ENCODE peak calls at places on chromosome 9, in seven cellular contexts. D, Y, R, F, I, X and Z are unnamed samples.

GRCh38 chr9:111961575-111961974 is 65.0 kb downstream of the UGCG start:
- DNase-seq in D (no peak), Y (no peak), R (peak; percentile 39), F (peak; percentile 19), I (no peak), X (no peak), Z (peak; percentile 48)

GRCh38 chr9:37198034-37198718 is 77.8 kb downstream of the ZCCHC7 start:
- DNase-seq in D (no peak), Y (no peak), R (no peak), F (no peak), I (no peak), X (no peak), Z (no peak)

GRCh38 chr9:106862115-106862945 is 636 bp upstream of the ZNF462 start:
- DNase-seq in D (peak; percentile 71), Y (no peak), R (peak; percentile 52), F (no peak), I (no peak), X (no peak), Z (peak; percentile 50)

GRCh38 chr9:91734371-91734981 is 215.6 kb downstream of the ROR2 start:
- DNase-seq in D (peak; percentile 61), Y (peak; percentile 17), R (peak; percentile 54), F (peak; percentile 27), I (peak; percentile 64), X (peak; percentile 91), Z (peak; percentile 31)

GRCh38 chr9:74783408-74783807 is 104.3 kb downstream of the TRPM6 start:
- DNase-seq in D (no peak), Y (no peak), R (no peak), F (no peak), I (no peak), X (no peak), Z (peak; percentile 21)

GRCh38 chr9:33517373-33517772 is 6.7 kb upstream of the ANKRD18B start:
- DNase-seq in D (peak; percentile 39), Y (no peak), R (no peak), F (no peak), I (no peak), X (no peak), Z (no peak)

GRCh38 chr9:116274293-116274692 is 120.7 kb downstream of the PAPPA start:
- DNase-seq in D (no peak), Y (no peak), R (no peak), F (no peak), I (no peak), X (no peak), Z (peak; percentile 49)

GRCh38 chr9:115305543-115305942 is 187.6 kb upstream of the TNC start:
- DNase-seq in D (no peak), Y (no peak), R (no peak), F (no peak), I (no peak), X (no peak), Z (no peak)

GRCh38 chr9:84978761-84979160 is 309.2 kb downstream of the NTRK2 start:
- DNase-seq in D (no peak), Y (no peak), R (no peak), F (no peak), I (no peak), X (no peak), Z (no peak)

GRCh38 chr9:128055222-128056040 is 11.7 kb downstream of the NAIF1 start:
- DNase-seq in D (peak; percentile 28), Y (no peak), R (peak; percentile 84), F (no peak), I (peak; percentile 73), X (peak; percentile 83), Z (no peak)

GRCh38 chr9:20319641-20320337 is 302.5 kb downstream of the MLLT3 start:
- DNase-seq in D (no peak), Y (no peak), R (peak; percentile 26), F (peak; percentile 8), I (no peak), X (no peak), Z (peak; percentile 76)

GRCh38 chr9:93057024-93057702 is 1.3 kb upstream of the SUSD3 start:
- DNase-seq in D (no peak), Y (no peak), R (no peak), F (no peak), I (no peak), X (no peak), Z (no peak)

GRCh38 chr9:131672451-131672850 is 67.4 kb downstream of the RAPGEF1 start:
- DNase-seq in D (no peak), Y (no peak), R (no peak), F (no peak), I (no peak), X (no peak), Z (no peak)

GRCh38 chr9:131674425-131675421 is 65.2 kb downstream of the RAPGEF1 start:
- DNase-seq in D (no peak), Y (no peak), R (no peak), F (no peak), I (no peak), X (no peak), Z (no peak)

GRCh38 chr9:131675437-131676022 is 64.3 kb downstream of the RAPGEF1 start:
- DNase-seq in D (no peak), Y (no peak), R (no peak), F (no peak), I (no peak), X (no peak), Z (no peak)

GRCh38 chr9:131673068-131673467 is 66.8 kb downstream of the RAPGEF1 start:
- DNase-seq in D (no peak), Y (no peak), R (no peak), F (no peak), I (no peak), X (no peak), Z (no peak)

DNA sequence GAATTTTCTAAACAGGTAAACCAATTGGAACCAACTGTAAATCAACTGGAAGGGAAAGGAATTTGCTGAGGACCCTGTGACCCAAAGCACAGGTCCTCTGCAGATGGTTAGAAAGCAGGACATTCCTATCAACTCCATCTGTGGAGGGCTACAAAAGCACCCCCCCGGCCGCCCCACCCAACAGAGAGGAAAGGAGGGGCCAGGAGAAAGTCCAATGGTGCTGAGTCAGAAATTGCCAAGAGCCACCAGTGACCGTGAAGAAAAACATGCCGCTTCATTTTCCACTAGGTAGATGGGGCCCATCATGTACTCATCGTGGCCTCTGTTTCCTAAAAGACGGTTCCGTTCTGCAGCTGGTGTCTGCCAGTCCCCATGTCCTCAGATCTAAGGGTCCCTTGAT is 66.3 kb downstream of the RAPGEF1 start:
- DNase-seq in D (no peak), Y (no peak), R (no peak), F (no peak), I (no peak), X (no peak), Z (no peak)
- H3K27ac ChIP-seq in D (no peak overlapping the region), Y (peak overlapping the region; percentile 96), R (peak overlapping the region; percentile 85), F (no peak overlapping the region), I (peak overlapping the region; percentile 89), X (no peak overlapping the region), Z (no peak overlapping the region)

GRCh38 chr9:118946669-118947068 is 422.6 kb downstream of the BRINP1 start:
- DNase-seq in D (no peak), Y (no peak), R (no peak), F (no peak), I (no peak), X (no peak), Z (no peak)
- H3K27me3 ChIP-seq in D (no peaks in the 10 kb centered on the region), Y (no peaks in the 10 kb centered on the region), R (no peaks in the 10 kb centered on the region), F (no peaks in the 10 kb centered on the region), I (no peaks in the 10 kb centered on the region), X (no peaks in the 10 kb centered on the region), Z (no peaks in the 10 kb centered on the region)

GRCh38 chr9:101564252-101564651 is 30.5 kb downstream of the PPP3R2 start:
- DNase-seq in D (no peak), Y (no peak), R (no peak), F (no peak), I (no peak), X (no peak), Z (no peak)
- H3K36me3 ChIP-seq in D (peaks cover 8% of the 10 kb centered on the region), Y (peaks cover 47% of the 10 kb centered on the region), R (peaks cover 90% of the 10 kb centered on the region), F (peaks cover 35% of the 10 kb centered on the region), I (peaks cover 63% of the 10 kb centered on the region), X (peaks cover 74% of the 10 kb centered on the region), Z (peaks cover 76% of the 10 kb centered on the region)

GRCh38 chr9:35649431-35650340 is 1.0 kb downstream of the SIT1 start:
- DNase-seq in D (no peak), Y (no peak), R (no peak), F (no peak), I (peak; percentile 68), X (no peak), Z (no peak)
- H3K27ac ChIP-seq in D (no peak overlapping the region), Y (peak overlapping the region; percentile 79), R (no peak overlapping the region), F (no peak overlapping the region), I (peak overlapping the region; percentile 70), X (no peak overlapping the region), Z (no peak overlapping the region)

GRCh38 chr9:132757031-132757430 is 86.8 kb downstream of the GTF3C4 start:
- DNase-seq in D (no peak), Y (no peak), R (no peak), F (no peak), I (no peak), X (peak; percentile 68), Z (no peak)
- H3K27me3 ChIP-seq in D (no peaks in the 10 kb centered on the region), Y (no peaks in the 10 kb centered on the region), R (no peaks in the 10 kb centered on the region), F (no peaks in the 10 kb centered on the region), I (peaks cover 16% of the 10 kb centered on the region), X (no peaks in the 10 kb centered on the region), Z (peaks cover 7% of the 10 kb centered on the region)

GRCh38 chr9:71690058-71690691 is 78.1 kb downstream of the CEMIP2 start:
- DNase-seq in D (no peak), Y (no peak), R (no peak), F (no peak), I (no peak), X (no peak), Z (no peak)
- H3K36me3 ChIP-seq in D (peaks cover 27% of the 10 kb centered on the region), Y (peaks cover 24% of the 10 kb centered on the region), R (peaks cover 94% of the 10 kb centered on the region), F (no peaks in the 10 kb centered on the region), I (peaks cover 28% of the 10 kb centered on the region), X (peaks cover 38% of the 10 kb centered on the region), Z (peaks cover 17% of the 10 kb centered on the region)